ENCODE peak calls at places on chromosomes 16 and 17, in four cellular contexts. S is nephron progenitor cell, W is naive B cell, L is IMR-90. N is an unnamed sample.

GRCh38 chr16:23132921-23133532 is 16.2 kb downstream of the USP31 start:
- DNase-seq in S (no peak), L (peak; percentile 28), W (no peak), N (no peak)

GRCh38 chr17:46772013-46772878 is 46.2 kb downstream of the WNT3 start:
- DNase-seq in S (peak; percentile 61), L (no peak), W (peak; percentile 18), N (no peak)

GRCh38 chr17:48729335-48730239 is 1.0 kb upstream of the HOXB13 start:
- DNase-seq in L (no peak), S (no peak), W (no peak), N (no peak)

GRCh38 chr17:57109393-57110151 is 24.5 kb downstream of the AKAP1 start:
- DNase-seq in S (no peak), W (no peak), L (peak; percentile 5), N (no peak)

GRCh38 chr16:56367764-56368163 is 57.6 kb downstream of the AMFR start:
- DNase-seq in W (no peak), L (no peak), S (no peak), N (no peak)

GRCh38 chr17:18225562-18226283 is at the start of gene LLGL1:
- DNase-seq in W (no peak), S (no peak), L (no peak), N (peak; percentile 1)

GRCh38 chr17:44205962-44206824 is 6.5 kb upstream of the ATXN7L3 start:
- DNase-seq in W (no peak), L (no peak), S (no peak), N (no peak)

GRCh38 chr17:73492125-73492801 is 152.0 kb downstream of the SDK2 start:
- DNase-seq in W (no peak), L (no peak), S (no peak), N (no peak)

GRCh38 chr17:29042679-29043538 is at the start of gene PIPOX:
- DNase-seq in W (no peak), S (no peak), L (peak; percentile 15), N (no peak)